ENCODE peak calls at places on chromosomes 2 and 18, in four cellular contexts. H, J, V and G are unnamed samples.

GRCh38 chr2:60100034-60100433 is 453.4 kb downstream of the BCL11A start:
- DNase-seq in J (no peak), V (no peak), H (no peak), G (no peak)

GRCh38 chr2:11750422-11750821 is 4.0 kb downstream of the LPIN1 start:
- DNase-seq in H (no peak), J (no peak), V (no peak), G (no peak)

GRCh38 chr2:222426836-222427130 is 2.4 kb downstream of the SGPP2 start:
- DNase-seq in V (no peak), J (no peak), H (no peak), G (no peak)

GRCh38 chr2:71930073-71930681 is 217.5 kb downstream of the CYP26B1 start:
- DNase-seq in J (no peak), V (peak; percentile 1), H (no peak), G (no peak)

GRCh38 chr2:101776172-101777043 is 78.9 kb downstream of the MAP4K4 start:
- DNase-seq in V (peak; percentile 53), H (peak; percentile 21), J (peak; percentile 30), G (peak; percentile 49)

GRCh38 chr2:73415906-73416305 is 30.3 kb downstream of the ALMS1 start:
- DNase-seq in V (no peak), H (no peak), J (no peak), G (no peak)

GRCh38 chr2:219443697-219444023 is 9.0 kb downstream of the SPEG start:
- DNase-seq in H (no peak), V (no peak), J (no peak), G (no peak)

GRCh38 chr18:9742588-9743131 is 34.6 kb downstream of the RAB31 start:
- DNase-seq in J (no peak), V (no peak), H (no peak), G (no peak)

GRCh38 chr2:219560037-219560892 is 11.1 kb downstream of the OBSL1 start:
- DNase-seq in J (no peak), H (peak; percentile 47), V (peak; percentile 63), G (no peak)

GRCh38 chr2:195531754-195532153 is 125.3 kb upstream of the SLC39A10 start:
- DNase-seq in V (no peak), J (no peak), H (no peak), G (no peak)

GRCh38 chr2:12287220-12287751 is 429.4 kb upstream of the TRIB2 start:
- DNase-seq in V (peak; percentile 39), J (no peak), H (no peak), G (no peak)

GRCh38 chr2:181985632-181986205 is at the start of gene PPP1R1C:
- DNase-seq in H (no peak), V (no peak), J (no peak), G (no peak)

GRCh38 chr2:234980476-234981187 is 28.8 kb downstream of the SH3BP4 start:
- DNase-seq in J (peak; percentile 78), V (no peak), H (no peak), G (no peak)

GRCh38 chr2:84314901-84315330 is 144.2 kb downstream of the SUCLG1 start:
- DNase-seq in J (peak; percentile 81), H (peak; percentile 57), V (peak; percentile 69), G (peak; percentile 95)

DNA sequence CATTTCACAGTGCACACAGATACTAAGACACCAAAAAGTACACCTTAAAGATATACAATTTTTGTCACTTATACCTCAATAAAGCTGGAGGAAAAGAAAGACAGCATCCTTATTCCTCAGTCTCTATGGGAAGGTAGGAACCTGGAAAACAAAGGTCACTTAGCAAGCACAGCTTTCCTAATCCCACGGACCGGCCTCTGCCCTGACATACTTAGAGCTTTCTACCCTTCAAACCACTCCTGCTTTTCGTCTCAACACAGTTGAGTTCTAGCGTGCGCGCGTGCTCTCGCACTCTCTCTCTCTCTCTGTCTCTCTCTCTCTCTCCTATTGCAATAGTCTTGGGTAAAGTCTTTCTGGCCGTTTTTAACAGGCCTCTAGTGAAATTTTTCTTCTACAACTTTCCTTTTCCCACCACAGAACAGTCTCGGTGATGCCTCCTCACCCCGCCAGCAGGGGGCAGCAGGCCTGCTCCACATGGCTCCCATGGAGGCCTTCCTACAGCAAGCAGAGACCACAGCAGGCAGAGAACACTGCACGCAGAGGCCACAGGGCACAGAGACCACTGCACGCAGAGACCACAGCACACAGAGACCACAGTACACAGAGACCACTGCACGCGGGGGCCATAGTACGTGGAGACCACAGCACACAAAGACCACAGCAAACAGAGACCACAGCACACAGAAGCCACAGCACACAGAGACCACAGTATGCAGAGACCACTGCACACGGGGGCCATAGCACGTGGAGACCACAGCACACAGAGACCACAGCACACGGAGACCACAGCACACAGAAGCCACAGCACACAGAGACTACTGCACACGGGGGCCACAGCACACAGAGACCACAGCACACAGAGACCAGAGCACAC is 106.9 kb downstream of the FBXO15 start:
- DNase-seq in J (peak; percentile 28), H (peak; percentile 46), V (peak; percentile 52), G (peak; percentile 83)
- TF ChIP-seq NR3C1 in J (no peak), H (no peak), V (no peak), G (no peak)

GRCh38 chr18:66616523-66616983 is 12.7 kb upstream of the CDH19 start:
- DNase-seq in J (peak; percentile 35), V (no peak), H (no peak), G (peak; percentile 19)
- TF ChIP-seq NR3C1 in J (no peak), V (no peak), H (no peak), G (no peak)

GRCh38 chr2:164839914-164840457 is 1.6 kb downstream of the COBLL1 start:
- DNase-seq in J (peak; percentile 31), H (no peak), V (no peak), G (no peak)
- TF ChIP-seq NR3C1 in J (no peak), H (no peak), V (no peak), G (no peak)

DNA sequence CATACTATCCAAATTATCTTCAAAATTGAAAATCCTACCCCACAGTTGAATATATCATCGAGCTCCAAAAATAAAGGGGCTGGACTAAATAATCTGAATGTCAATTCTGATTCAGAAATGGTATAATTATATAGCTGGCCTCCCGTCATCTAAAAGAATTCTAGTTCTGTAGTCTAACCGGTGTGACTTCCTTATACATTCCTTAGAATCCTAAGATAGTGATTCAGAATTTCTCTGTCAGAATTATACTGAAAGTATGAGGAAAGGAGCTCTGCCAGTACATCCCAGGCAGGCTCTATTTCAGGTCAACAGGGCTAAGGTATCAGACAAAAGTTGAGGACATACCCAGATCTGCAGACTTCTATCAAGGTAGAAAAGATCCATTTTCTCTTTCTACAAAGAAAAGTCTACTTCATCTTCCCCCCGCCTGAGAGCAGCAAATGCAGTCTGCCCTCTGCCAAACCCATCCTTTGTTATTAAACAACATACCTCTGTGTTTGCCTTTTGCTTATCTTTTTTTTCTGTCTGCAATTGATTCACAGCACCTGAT is 128.5 kb downstream of the METTL4 start:
- DNase-seq in V (no peak), H (no peak), J (no peak), G (no peak)
- TF ChIP-seq NR3C1 in V (no peak), H (no peak), J (no peak), G (no peak)

DNA sequence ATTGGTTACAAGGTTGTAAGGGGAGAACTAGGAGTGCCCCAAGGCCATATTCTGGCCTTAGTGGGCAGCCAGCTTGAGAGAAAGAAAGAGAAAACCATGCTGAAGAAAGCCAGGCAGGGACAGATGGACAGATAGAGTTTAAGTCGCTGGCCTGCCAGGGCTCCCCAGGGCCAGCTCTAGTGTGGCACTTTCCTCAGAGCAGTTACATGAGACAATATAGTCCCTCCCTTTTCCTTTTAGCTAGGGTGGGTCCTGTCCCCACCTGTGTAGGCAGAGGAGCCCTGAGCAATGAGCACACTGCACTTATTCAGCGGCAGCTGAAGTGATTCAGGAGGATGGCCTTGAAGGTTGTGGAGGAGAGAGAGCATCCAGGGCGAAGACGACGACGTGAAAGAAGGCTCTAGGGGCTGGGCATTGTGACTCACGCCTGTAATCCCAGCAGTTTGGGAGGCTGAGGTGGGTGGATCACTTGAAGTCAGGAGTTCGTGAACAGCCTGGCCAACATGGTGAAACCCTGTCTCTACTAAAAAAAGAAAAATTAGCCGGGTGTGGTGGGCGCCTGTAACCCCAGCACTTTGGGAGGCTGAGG is 152.0 kb upstream of the SLC1A4 start:
- DNase-seq in J (no peak), H (peak; percentile 65), V (no peak), G (no peak)
- TF ChIP-seq NR3C1 in J (no peak), H (no peak), V (no peak), G (no peak)

GRCh38 chr2:78416625-78417300 is 608.7 kb upstream of the REG3G start:
- DNase-seq in H (no peak), J (peak; percentile 80), V (no peak), G (no peak)

GRCh38 chr2:78418041-78418440 is 607.5 kb upstream of the REG3G start:
- DNase-seq in J (no peak), H (no peak), V (no peak), G (no peak)

GRCh38 chr2:78420132-78420531 is 605.4 kb upstream of the REG3G start:
- DNase-seq in J (no peak), V (no peak), H (no peak), G (no peak)

GRCh38 chr2:78417355-78417754 is 608.1 kb upstream of the REG3G start:
- DNase-seq in V (no peak), H (no peak), J (peak; percentile 65), G (no peak)
- TF ChIP-seq NR3C1 in V (no peak), H (no peak), J (no peak), G (no peak)

DNA sequence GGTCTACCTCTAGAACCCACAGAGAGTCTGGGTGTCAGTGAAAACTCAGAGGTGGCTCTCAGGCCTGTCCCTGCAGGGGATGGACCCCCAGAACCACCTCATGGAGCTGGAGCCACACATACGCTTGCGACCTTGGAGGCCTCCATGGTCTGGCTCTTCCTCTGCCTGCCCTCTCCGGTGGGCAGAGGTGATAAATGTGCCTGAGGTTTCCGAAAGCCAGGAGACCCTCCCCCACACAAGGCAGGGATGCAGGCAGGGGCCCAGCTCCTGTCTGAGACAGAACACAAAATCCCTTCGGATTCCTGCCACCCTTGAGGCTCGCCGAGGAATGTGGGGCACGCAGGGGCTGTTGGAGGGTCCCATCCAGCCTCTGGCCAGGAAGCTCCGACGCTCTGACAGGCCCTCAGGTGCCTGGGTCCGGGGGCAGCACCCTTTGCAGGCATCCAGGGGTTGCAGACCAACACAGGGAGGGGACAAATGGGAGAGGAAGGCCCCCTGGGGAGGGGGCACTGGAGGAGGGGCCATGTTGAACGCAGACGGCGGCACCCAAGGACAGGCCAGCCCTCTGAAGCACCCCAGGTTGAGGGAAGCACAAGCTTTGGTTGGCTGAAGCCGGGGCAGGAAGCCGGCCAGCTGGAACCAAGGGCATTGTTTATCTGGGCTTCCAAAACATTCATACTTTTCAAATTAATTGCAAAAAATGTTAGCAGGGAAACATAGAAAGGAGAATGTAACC is 4.1 kb upstream of the SNED1 start:
- DNase-seq in V (no peak), H (no peak), J (no peak), G (no peak)
- TF ChIP-seq NR3C1 in V (no peak), H (no peak), J (no peak), G (no peak)

DNA sequence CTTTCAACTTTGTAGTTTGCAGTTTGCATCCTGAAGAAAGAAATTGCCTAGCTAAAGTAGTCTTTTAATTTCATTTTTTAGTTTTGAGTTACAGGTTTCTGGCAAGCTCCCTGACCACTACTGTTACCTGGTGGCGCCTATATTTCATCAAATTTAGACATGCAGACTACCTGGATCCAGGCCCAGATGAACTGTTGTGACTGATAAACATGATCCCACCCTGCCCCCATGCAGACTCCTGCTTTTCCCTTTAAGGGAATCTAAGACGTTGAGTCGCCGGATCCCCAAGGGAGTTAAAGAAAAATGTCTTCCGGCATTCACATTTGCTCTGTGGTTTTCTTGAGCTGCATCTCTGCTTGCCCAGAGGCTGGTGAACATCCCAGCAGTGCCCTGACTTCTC is 22.2 kb downstream of the METAP1D start:
- DNase-seq in V (no peak), J (no peak), H (no peak), G (no peak)
- TF ChIP-seq NR3C1 in V (no peak), J (no peak), H (no peak), G (no peak)